ENCODE peak calls at places on chromosomes 11 and 22, in eight cellular contexts. C, S, D, Q, Z, V, A and K are unnamed samples.

GRCh38 chr11:1756024-1756561 is 5.7 kb upstream of the IFITM10 start:
- DNase-seq in Q (no peak), S (no peak), Z (no peak), C (no peak), A (no peak), V (no peak), D (no peak), K (no peak)

GRCh38 chr11:86741489-86742435 is 58.6 kb upstream of the PRSS23 start:
- DNase-seq in V (no peak), S (peak), Z (no peak), Q (no peak), A (peak), C (peak), D (peak), K (peak)

GRCh38 chr22:30610299-30610698 is 3.3 kb downstream of the TCN2 start:
- DNase-seq in V (no peak), D (no peak), Z (no peak), Q (peak), C (no peak), A (no peak), S (no peak), K (no peak)

GRCh38 chr11:86515297-86516094 is 140.8 kb downstream of the CCDC81 start:
- DNase-seq in C (peak), Z (no peak), A (peak), S (peak), D (peak), Q (no peak), V (no peak), K (peak)

GRCh38 chr22:46442217-46442853 is 95.1 kb downstream of the CELSR1 start:
- DNase-seq in S (no peak), V (no peak), Q (peak), D (no peak), A (no peak), C (no peak), Z (no peak), K (no peak)

GRCh38 chr22:26673485-26673884 is 16.1 kb downstream of the MIAT start:
- DNase-seq in S (peak), C (no peak), A (peak), Z (peak), D (peak), V (no peak), Q (no peak), K (no peak)

GRCh38 chr11:20055312-20055711 is 105.0 kb downstream of the DBX1 start:
- DNase-seq in C (no peak), A (no peak), S (no peak), Z (no peak), D (no peak), V (no peak), Q (no peak), K (no peak)

GRCh38 chr11:128814856-128815705 is 52.0 kb downstream of the KCNJ1 start:
- DNase-seq in Q (peak), D (peak), C (no peak), Z (no peak), A (peak), S (peak), V (peak), K (peak)

GRCh38 chr11:69943506-69943905 is 124.3 kb upstream of the FGF3 start:
- DNase-seq in V (no peak), C (no peak), Q (peak), Z (no peak), D (no peak), A (no peak), S (no peak), K (no peak)

GRCh38 chr11:126080206-126080941 is 17.7 kb upstream of the CDON start:
- DNase-seq in C (no peak), A (no peak), Z (no peak), Q (no peak), D (peak), S (no peak), V (no peak), K (no peak)

GRCh38 chr11:119030329-119031047 is at the start of gene SLC37A4:
- DNase-seq in D (peak), Z (peak), V (peak), S (peak), A (peak), Q (peak), C (peak), K (peak)

GRCh38 chr11:111911563-111912401 is at the start of gene CRYAB:
- DNase-seq in C (no peak), V (no peak), S (peak), Z (no peak), A (peak), Q (peak), D (peak), K (peak)

GRCh38 chr11:34002420-34002819 is 49.1 kb upstream of the CAPRIN1 start:
- DNase-seq in S (no peak), A (no peak), Z (no peak), V (no peak), C (no peak), Q (no peak), D (no peak), K (no peak)

GRCh38 chr11:66904561-66904960 is 47.7 kb downstream of the LRFN4 start:
- DNase-seq in A (peak), Z (no peak), D (no peak), C (no peak), S (no peak), V (no peak), Q (no peak), K (peak)
- H3K4me3 ChIP-seq in A (no peak), Z (no peak), D (no peak), C (no peak), S (no peak), V (no peak), Q (no peak), K (no peak)

GRCh38 chr22:34998921-34999320 is 67.0 kb upstream of the ISX start:
- DNase-seq in A (no peak), C (no peak), Z (no peak), V (no peak), D (no peak), Q (no peak), S (no peak), K (no peak)
- TF ChIP-seq CTCF in A (no peak), C (no peak), Z (no peak), V (no peak), D (no peak), Q (no peak), S (no peak), K (no peak)

DNA sequence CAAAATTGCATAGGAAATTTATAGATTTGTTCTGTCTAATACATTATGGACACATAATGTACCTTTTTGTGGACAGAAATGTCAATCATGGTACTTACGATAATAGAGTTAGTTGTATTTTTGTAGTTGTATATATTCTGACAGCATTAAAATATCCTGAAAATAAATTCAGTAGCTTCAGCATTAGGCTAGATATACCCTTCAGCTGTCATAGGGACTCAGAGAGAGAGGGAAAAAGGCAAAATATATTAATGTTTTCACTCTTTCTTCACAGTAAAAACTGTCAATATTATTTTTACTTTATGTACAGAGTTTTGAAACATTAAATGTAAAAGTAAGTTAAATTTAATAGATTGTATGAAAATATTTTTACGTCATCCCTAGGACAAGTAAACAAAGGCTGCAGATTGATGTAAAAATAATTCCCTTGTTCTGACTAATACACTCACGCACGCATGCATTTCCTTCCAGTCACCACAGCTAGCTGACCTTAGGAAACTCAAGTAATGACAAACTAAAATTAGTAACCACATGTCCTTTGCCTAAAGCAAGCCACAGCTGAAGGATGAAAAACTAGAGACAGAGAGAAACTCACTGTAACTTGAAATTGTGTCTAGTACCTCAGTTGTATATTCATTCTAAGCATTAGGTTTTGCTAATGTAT is 104.7 kb upstream of the CARD18 start:
- DNase-seq in Q (peak), C (peak), V (no peak), S (peak), D (peak), Z (no peak), A (peak), K (peak)
- H3K4me3 ChIP-seq in Q (no peak), C (no peak), V (no peak), S (no peak), D (no peak), Z (no peak), A (no peak), K (no peak)

GRCh38 chr22:39571538-39571937 is 985 bp downstream of the CACNA1I start:
- DNase-seq in A (no peak), Q (no peak), S (no peak), C (no peak), V (no peak), D (no peak), Z (no peak), K (no peak)

GRCh38 chr22:39569066-39569465 is 1.5 kb upstream of the CACNA1I start:
- DNase-seq in Z (no peak), Q (no peak), S (no peak), V (no peak), D (no peak), A (no peak), C (no peak), K (no peak)

GRCh38 chr22:39568278-39568981 is 2.1 kb upstream of the CACNA1I start:
- DNase-seq in A (no peak), S (no peak), Z (no peak), V (no peak), C (no peak), D (no peak), Q (no peak), K (no peak)

GRCh38 chr22:39570665-39571064 is at the start of gene CACNA1I:
- DNase-seq in S (no peak), C (no peak), Z (no peak), D (no peak), V (no peak), Q (no peak), A (no peak), K (no peak)

DNA sequence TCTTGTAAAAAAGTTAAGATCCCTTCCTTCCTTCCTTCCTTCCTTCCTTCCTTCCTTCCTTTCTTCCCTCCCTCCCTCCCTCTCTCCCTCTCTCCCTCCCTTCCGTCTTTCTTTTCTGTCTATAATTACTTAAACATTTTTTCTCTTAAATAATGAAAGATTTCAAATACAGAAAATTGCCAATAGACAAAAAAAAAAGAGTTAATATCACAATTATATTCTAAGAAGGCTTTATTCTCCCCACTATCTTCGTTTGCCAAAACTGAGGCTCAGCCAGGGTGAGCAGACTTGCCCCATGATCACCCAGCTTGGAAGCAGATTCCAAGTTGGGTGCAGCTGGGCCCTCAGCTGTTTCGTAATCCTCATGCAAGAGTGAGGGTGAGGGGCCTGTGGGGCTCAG is 327 bp upstream of the CACNA1I start:
- DNase-seq in Q (no peak), V (no peak), Z (no peak), A (no peak), C (no peak), S (no peak), D (no peak), K (no peak)
- TF ChIP-seq CTCF in Q (no peak), V (no peak), Z (no peak), A (no peak), C (no peak), S (no peak), D (no peak), K (no peak)

GRCh38 chr22:17777005-17777716 is 2.9 kb upstream of the BID start:
- DNase-seq in Z (peak), S (no peak), V (no peak), C (peak), A (no peak), D (no peak), Q (no peak), K (no peak)

GRCh38 chr22:17779286-17780115 is 5.2 kb upstream of the BID start:
- DNase-seq in C (no peak), V (no peak), A (no peak), Z (peak), Q (no peak), S (no peak), D (no peak), K (no peak)

GRCh38 chr22:17775781-17776470 is 1.7 kb upstream of the BID start:
- DNase-seq in Z (no peak), S (no peak), A (no peak), D (no peak), C (no peak), Q (no peak), V (no peak), K (no peak)

GRCh38 chr22:17778412-17778976 is 4.2 kb upstream of the BID start:
- DNase-seq in C (no peak), Q (no peak), A (no peak), S (no peak), V (no peak), Z (no peak), D (no peak), K (no peak)

GRCh38 chr22:17777717-17778044 is 3.4 kb upstream of the BID start:
- DNase-seq in Q (no peak), A (no peak), D (no peak), V (no peak), Z (no peak), C (no peak), S (no peak), K (no peak)
- H3K4me3 ChIP-seq in Q (peak), A (no peak), D (no peak), V (no peak), Z (peak), C (no peak), S (no peak), K (no peak)